ENCODE peak calls at places on chromosome 2, in eight cellular contexts. G is lower leg skin, B is HCT116, A is Peyer's patch, R is IMR-90, P is body of pancreas, Q is adrenal gland, W is transverse colon. X is an unnamed sample.

GRCh38 chr2:125596612-125597011 is 1059.3 kb upstream of the GYPC start:
- DNase-seq in G (no peak), B (no peak), A (no peak), R (no peak), P (no peak), Q (no peak), W (no peak), X (no peak)

GRCh38 chr2:96952976-96953610 is 33.3 kb downstream of the FAM178B start:
- DNase-seq in G (peak), B (no peak), A (no peak), R (peak), P (peak), Q (peak), W (peak), X (no peak)

GRCh38 chr2:32865399-32866068 is 81.2 kb upstream of the LTBP1 start:
- DNase-seq in G (no peak), B (peak), A (no peak), R (peak), P (no peak), Q (peak), W (no peak), X (no peak)

GRCh38 chr2:21836261-21836660 is 712.5 kb downstream of the TDRD15 start:
- DNase-seq in G (no peak), B (no peak), A (no peak), R (peak), P (no peak), Q (no peak), W (no peak), X (no peak)

GRCh38 chr2:201827621-201828020 is 21.3 kb downstream of the CDK15 start:
- DNase-seq in G (no peak), B (peak), A (no peak), R (peak), P (no peak), Q (no peak), W (no peak), X (no peak)

GRCh38 chr2:101617188-101617587 is 80.3 kb upstream of the MAP4K4 start:
- DNase-seq in G (no peak), B (no peak), A (no peak), R (peak), P (no peak), Q (no peak), W (no peak), X (no peak)

GRCh38 chr2:134410831-134411231 is 157.0 kb downstream of the MGAT5 start:
- DNase-seq in G (no peak), B (no peak), A (no peak), R (peak), P (no peak), Q (no peak), W (peak), X (no peak)

GRCh38 chr2:68832161-68832869 is 38.9 kb downstream of the BMP10 start:
- DNase-seq in G (peak), B (no peak), A (peak), R (peak), P (peak), Q (peak), W (peak), X (no peak)

GRCh38 chr2:25376750-25377621 is 35.3 kb upstream of the DNMT3A start:
- DNase-seq in G (peak), B (peak), A (peak), R (peak), P (peak), Q (peak), W (peak), X (peak)

GRCh38 chr2:51633073-51633472 is 601.1 kb upstream of the NRXN1 start:
- DNase-seq in G (no peak), B (no peak), A (no peak), R (no peak), P (no peak), Q (no peak), W (no peak), X (no peak)

GRCh38 chr2:28956415-28956826 is 24.7 kb upstream of the TOGARAM2 start:
- DNase-seq in G (no peak), B (peak), A (no peak), R (no peak), P (peak), Q (peak), W (no peak), X (no peak)

GRCh38 chr2:202387608-202388342 is 11.6 kb downstream of the BMPR2 start:
- DNase-seq in G (no peak), B (no peak), A (no peak), R (no peak), P (no peak), Q (no peak), W (no peak), X (no peak)

GRCh38 chr2:52386433-52386832 is 1354.5 kb upstream of the NRXN1 start:
- DNase-seq in G (no peak), B (no peak), A (no peak), R (no peak), P (no peak), Q (no peak), W (no peak), X (no peak)

GRCh38 chr2:14872779-14873325 is 240.3 kb downstream of the LRATD1 start:
- DNase-seq in G (no peak), B (no peak), A (no peak), R (no peak), P (no peak), Q (no peak), W (no peak), X (no peak)

GRCh38 chr2:176107731-176108181 is 676 bp downstream of the HOXD11 start:
- DNase-seq in G (no peak), B (no peak), A (no peak), R (no peak), P (no peak), Q (no peak), W (no peak), X (no peak)

GRCh38 chr2:3970791-3971190 is 267.4 kb downstream of the DCDC2C start:
- DNase-seq in G (no peak), B (no peak), A (no peak), R (no peak), P (no peak), Q (no peak), W (no peak), X (no peak)

GRCh38 chr2:60551241-60552095 is 2.0 kb downstream of the BCL11A start:
- DNase-seq in G (no peak), B (no peak), A (peak), R (no peak), P (peak), Q (peak), W (peak), X (no peak)

GRCh38 chr2:60550984-60551240 is 2.5 kb downstream of the BCL11A start:
- DNase-seq in G (no peak), B (no peak), A (no peak), R (no peak), P (no peak), Q (no peak), W (no peak), X (no peak)

GRCh38 chr2:60548844-60549243 is 4.6 kb downstream of the BCL11A start:
- DNase-seq in G (no peak), B (no peak), A (no peak), R (no peak), P (no peak), Q (no peak), W (no peak), X (no peak)

GRCh38 chr2:60550151-60550983 is 3.1 kb downstream of the BCL11A start:
- DNase-seq in G (no peak), B (peak), A (peak), R (peak), P (peak), Q (peak), W (peak), X (no peak)

DNA sequence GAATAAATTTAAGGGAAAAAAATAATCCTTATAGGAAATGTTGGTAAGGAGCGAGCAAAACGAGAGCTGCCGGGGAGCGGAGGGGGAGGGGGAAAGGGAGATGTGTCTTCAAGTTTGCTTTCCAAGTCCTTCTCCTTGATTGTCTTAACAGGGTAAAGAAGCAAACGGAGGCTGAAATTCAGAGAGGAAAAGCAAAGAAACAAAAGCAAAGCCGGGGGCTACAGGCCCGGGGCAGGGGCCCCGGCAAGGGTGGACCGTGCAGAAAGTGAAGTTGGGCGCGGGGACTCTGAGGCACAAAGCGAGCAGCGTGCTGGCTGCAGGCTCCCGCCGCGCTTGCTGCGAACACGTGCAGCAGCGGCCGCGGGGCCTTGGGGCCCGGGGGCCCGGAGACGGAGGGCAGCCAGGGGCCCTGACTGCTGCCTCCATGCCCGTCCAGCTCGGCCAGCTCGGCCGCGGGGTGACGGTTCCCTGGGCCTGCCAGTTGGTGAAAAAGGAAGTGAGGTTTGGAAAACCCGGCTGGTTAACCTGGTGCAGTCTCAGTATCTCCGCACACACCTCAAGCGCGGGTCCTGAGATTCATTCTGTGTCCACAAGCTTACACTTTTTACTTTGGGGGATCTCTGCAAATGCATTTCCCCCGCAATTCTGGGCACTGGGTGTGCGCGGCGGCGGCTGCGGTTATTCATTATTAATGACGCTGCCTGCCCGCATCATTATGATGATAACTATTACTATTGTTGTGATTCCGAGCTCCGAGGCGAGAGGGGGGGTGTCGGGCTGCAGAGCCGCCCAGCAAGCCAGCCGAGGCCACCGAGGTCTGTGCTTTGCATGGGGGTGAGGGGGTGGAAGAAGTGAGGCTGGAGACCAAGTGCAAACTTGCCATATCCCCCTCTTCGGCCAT is 4.0 kb downstream of the BCL11A start:
- DNase-seq in G (no peak), B (no peak), A (peak), R (no peak), P (no peak), Q (peak), W (peak), X (no peak)
- TF ChIP-seq POLR2A in G (no peak), B (no peak), A (no peak), R (no peak), P (peak), Q (peak), W (peak), X (no peak)

GRCh38 chr2:27375513-27376099 is 4.9 kb downstream of the ZNF513 start:
- DNase-seq in G (no peak), B (no peak), A (no peak), R (no peak), P (no peak), Q (no peak), W (no peak), X (no peak)

GRCh38 chr2:27369471-27370025 is 590 bp downstream of the EIF2B4 start:
- DNase-seq in G (peak), B (no peak), A (no peak), R (peak), P (peak), Q (peak), W (no peak), X (no peak)

GRCh38 chr2:27370816-27371620 is 602 bp downstream of the SNX17 start:
- DNase-seq in G (no peak), B (no peak), A (peak), R (peak), P (peak), Q (peak), W (peak), X (peak)

GRCh38 chr2:27372937-27373336 is 2.5 kb downstream of the SNX17 start:
- DNase-seq in G (no peak), B (no peak), A (no peak), R (no peak), P (no peak), Q (no peak), W (no peak), X (no peak)

DNA sequence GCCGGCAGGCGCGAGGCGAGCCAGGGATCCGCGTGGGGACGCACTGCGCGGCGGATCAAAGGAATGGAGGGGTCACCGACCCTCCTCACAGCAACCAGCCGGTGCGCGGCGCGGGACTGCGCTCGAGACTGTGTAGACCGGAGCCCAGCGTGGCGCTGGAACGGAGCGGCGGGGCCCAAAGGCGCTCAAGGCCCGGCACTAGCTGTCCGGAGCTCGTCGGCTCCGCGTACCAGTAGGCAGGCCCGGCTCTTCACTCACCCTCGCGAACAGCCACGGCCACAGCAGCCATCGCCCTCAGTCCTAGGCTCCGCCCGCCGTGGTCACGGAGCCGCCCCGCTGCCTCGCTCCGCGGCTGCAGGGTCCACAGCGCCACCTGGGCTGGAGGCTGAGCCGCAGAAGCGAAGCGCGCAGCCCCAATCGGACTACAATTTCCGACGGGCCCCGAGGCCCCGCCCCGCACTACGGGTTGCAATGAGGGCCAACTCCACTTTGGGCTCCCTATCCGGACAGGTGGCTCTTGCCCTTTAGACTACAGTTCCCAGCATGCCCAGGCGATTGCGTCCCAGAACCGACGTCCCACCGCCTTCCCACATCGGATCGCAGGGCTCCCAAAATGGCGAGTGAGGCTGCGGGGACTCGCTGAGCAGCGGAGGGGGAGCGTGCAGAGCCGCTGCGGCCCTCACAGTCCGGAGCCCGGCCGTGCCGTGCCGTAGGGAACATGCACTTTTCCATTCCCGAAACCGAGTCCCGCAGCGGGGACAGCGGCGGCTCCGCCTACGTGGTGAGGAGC is at the start of the genes EIF2B4 and SNX17:
- DNase-seq in G (peak), B (peak), A (peak), R (peak), P (peak), Q (peak), W (peak), X (peak)
- TF ChIP-seq POLR2A in G (no peak), B (peak), A (peak), R (peak), P (peak), Q (peak), W (peak), X (peak)

GRCh38 chr2:23209059-23209458 is 175.9 kb upstream of the KLHL29 start:
- DNase-seq in G (no peak), B (no peak), A (no peak), R (no peak), P (no peak), Q (no peak), W (no peak), X (no peak)
- TF ChIP-seq POLR2A in G (no peak), B (no peak), A (no peak), R (no peak), P (no peak), Q (no peak), W (no peak), X (no peak)

GRCh38 chr2:118190365-118190916 is 102.2 kb downstream of the INSIG2 start:
- DNase-seq in G (no peak), B (no peak), A (no peak), R (no peak), P (no peak), Q (no peak), W (no peak), X (no peak)

GRCh38 chr2:118186858-118187254 is 98.6 kb downstream of the INSIG2 start:
- DNase-seq in G (no peak), B (no peak), A (no peak), R (no peak), P (no peak), Q (no peak), W (no peak), X (no peak)

GRCh38 chr2:118185210-118186109 is 97.2 kb downstream of the INSIG2 start:
- DNase-seq in G (peak), B (no peak), A (peak), R (peak), P (peak), Q (peak), W (peak), X (peak)

GRCh38 chr2:118186110-118186857 is 98.0 kb downstream of the INSIG2 start:
- DNase-seq in G (peak), B (peak), A (peak), R (peak), P (peak), Q (peak), W (peak), X (peak)
- TF ChIP-seq POLR2A in G (no peak), B (no peak), A (peak), R (peak), P (peak), Q (peak), W (peak), X (peak)

GRCh38 chr2:54664238-54664786 is 59.1 kb upstream of the EML6 start:
- DNase-seq in G (no peak), B (no peak), A (no peak), R (no peak), P (no peak), Q (no peak), W (no peak), X (no peak)

GRCh38 chr2:54666131-54666637 is 57.3 kb upstream of the EML6 start:
- DNase-seq in G (peak), B (no peak), A (no peak), R (peak), P (peak), Q (peak), W (no peak), X (no peak)

GRCh38 chr2:54665436-54665856 is 58.0 kb upstream of the EML6 start:
- DNase-seq in G (no peak), B (peak), A (peak), R (peak), P (peak), Q (peak), W (peak), X (no peak)

GRCh38 chr2:54660752-54661151 is 62.7 kb upstream of the EML6 start:
- DNase-seq in G (no peak), B (no peak), A (no peak), R (no peak), P (no peak), Q (no peak), W (no peak), X (no peak)

GRCh38 chr2:54663424-54664030 is 59.9 kb upstream of the EML6 start:
- DNase-seq in G (no peak), B (no peak), A (no peak), R (no peak), P (no peak), Q (no peak), W (no peak), X (no peak)
- TF ChIP-seq POLR2A in G (no peak), B (no peak), A (no peak), R (no peak), P (no peak), Q (no peak), W (no peak), X (peak)

GRCh38 chr2:239580199-239580527 is 179.3 kb upstream of the HDAC4 start:
- DNase-seq in G (no peak), B (no peak), A (no peak), R (no peak), P (no peak), Q (no peak), W (no peak), X (no peak)
- TF ChIP-seq POLR2A in G (no peak), B (no peak), A (no peak), R (no peak), P (no peak), Q (no peak), W (no peak), X (no peak)

DNA sequence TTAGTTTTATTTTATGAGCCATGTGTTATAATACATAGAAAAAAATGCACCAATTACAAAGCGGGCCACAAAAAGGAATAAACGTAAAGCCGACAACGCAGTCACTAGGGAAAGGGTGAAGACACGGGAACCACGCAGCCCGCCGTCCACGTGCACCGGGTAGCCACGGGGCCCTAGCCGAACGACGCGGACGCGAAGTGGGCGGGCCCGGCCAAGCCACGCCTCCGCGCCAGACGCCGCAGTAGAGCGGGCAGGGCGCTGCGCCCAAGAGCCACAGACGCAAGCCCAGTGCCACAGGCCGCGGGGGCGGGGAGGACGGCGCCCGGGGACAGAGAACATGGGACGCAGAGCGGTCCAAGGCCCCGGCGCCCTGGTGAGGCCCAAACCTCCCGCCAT is at the start of gene DUSP28:
- DNase-seq in G (peak), B (peak), A (peak), R (peak), P (peak), Q (peak), W (peak), X (peak)
- TF ChIP-seq POLR2A in G (no peak), B (peak), A (peak), R (peak), P (peak), Q (peak), W (peak), X (peak)

GRCh38 chr2:20423376-20423775 is 23.5 kb upstream of the RHOB start:
- DNase-seq in G (peak), B (no peak), A (no peak), R (no peak), P (no peak), Q (no peak), W (peak), X (no peak)

GRCh38 chr2:20425884-20426283 is 21.0 kb upstream of the RHOB start:
- DNase-seq in G (peak), B (no peak), A (no peak), R (no peak), P (no peak), Q (no peak), W (peak), X (no peak)

GRCh38 chr2:20423847-20424246 is 23.0 kb upstream of the RHOB start:
- DNase-seq in G (peak), B (no peak), A (peak), R (no peak), P (no peak), Q (no peak), W (peak), X (no peak)

GRCh38 chr2:20425371-20425881 is 21.4 kb upstream of the RHOB start:
- DNase-seq in G (peak), B (no peak), A (no peak), R (peak), P (no peak), Q (no peak), W (peak), X (no peak)

GRCh38 chr2:20424300-20425290 is 22.3 kb upstream of the RHOB start:
- DNase-seq in G (peak), B (no peak), A (peak), R (peak), P (peak), Q (peak), W (peak), X (peak)
- TF ChIP-seq POLR2A in G (no peak), B (no peak), A (no peak), R (peak), P (no peak), Q (no peak), W (peak), X (no peak)

X was measured in GM12891.